ENCODE peak calls at places on chromosomes 3 and 15, in ten cellular contexts. S is A549, C is heart left ventricle, H is adrenal gland, M is Peyer's patch, G is tibial nerve, R is esophagus muscularis mucosa, Z is right lobe of liver, P is body of pancreas, K is HCT116. N is an unnamed sample.

GRCh38 chr15:100671858-100672543 is 69.6 kb downstream of the ASB7 start:
- DNase-seq in S (peak; percentile 84), C (no peak), H (peak; percentile 33), M (no peak), G (no peak), R (no peak), Z (no peak), P (no peak), K (peak; percentile 37), N (no peak)

GRCh38 chr3:169356284-169356955 is 307.1 kb downstream of the MECOM start:
- DNase-seq in S (no peak), C (no peak), H (no peak), M (no peak), G (no peak), R (no peak), Z (no peak), P (no peak), K (no peak), N (no peak)

GRCh38 chr15:94324117-94324826 is 92.9 kb downstream of the MCTP2 start:
- DNase-seq in S (peak; percentile 38), C (no peak), H (peak; percentile 56), M (peak; percentile 72), G (peak; percentile 17), R (no peak), Z (no peak), P (peak; percentile 58), K (peak; percentile 15), N (peak; percentile 17)

GRCh38 chr3:134300520-134300919 is 49.9 kb upstream of the RYK start:
- DNase-seq in S (no peak), C (no peak), H (no peak), M (no peak), G (no peak), R (no peak), Z (no peak), P (no peak), K (no peak), N (no peak)

GRCh38 chr3:158702815-158703481 is 29.3 kb downstream of the RARRES1 start:
- DNase-seq in S (no peak), C (no peak), H (no peak), M (no peak), G (no peak), R (no peak), Z (no peak), P (no peak), K (no peak), N (no peak)

GRCh38 chr15:78308422-78309021 is 9.1 kb upstream of the SKIC8 start:
- DNase-seq in S (peak; percentile 87), C (peak; percentile 70), H (peak; percentile 80), M (peak; percentile 82), G (peak; percentile 61), R (no peak), Z (peak; percentile 76), P (peak; percentile 46), K (peak; percentile 54), N (peak; percentile 43)

GRCh38 chr15:57306305-57306943 is 69.9 kb upstream of the CGNL1 start:
- DNase-seq in S (peak; percentile 96), C (peak; percentile 86), H (peak; percentile 90), M (peak; percentile 95), G (peak; percentile 95), R (peak; percentile 97), Z (peak; percentile 88), P (peak; percentile 89), K (peak; percentile 13), N (peak; percentile 73)

GRCh38 chr15:28786521-28786920 is 61.9 kb downstream of the GOLGA6L7 start:
- DNase-seq in S (no peak), C (no peak), H (no peak), M (no peak), G (no peak), R (no peak), Z (no peak), P (no peak), K (no peak), N (no peak)

GRCh38 chr15:51283026-51283425 is 55.4 kb downstream of the CYP19A1 start:
- DNase-seq in S (no peak), C (no peak), H (no peak), M (no peak), G (no peak), R (no peak), Z (no peak), P (no peak), K (no peak), N (no peak)

GRCh38 chr3:150022406-150023238 is 51.9 kb upstream of the PFN2 start:
- DNase-seq in S (no peak), C (no peak), H (no peak), M (no peak), G (no peak), R (no peak), Z (no peak), P (no peak), K (no peak), N (no peak)

GRCh38 chr3:41794748-41795589 is 166.9 kb downstream of the ULK4 start:
- DNase-seq in S (no peak), C (no peak), H (no peak), M (no peak), G (no peak), R (no peak), Z (no peak), P (no peak), K (no peak), N (no peak)

GRCh38 chr3:21638488-21638887 is 112.5 kb downstream of the ZNF385D start:
- DNase-seq in S (no peak), C (no peak), H (no peak), M (no peak), G (no peak), R (no peak), Z (no peak), P (no peak), K (no peak), N (no peak)

GRCh38 chr15:90001062-90001682 is at the start of gene ZNF710:
- DNase-seq in S (peak; percentile 77), C (peak; percentile 56), H (peak; percentile 62), M (peak; percentile 72), G (peak; percentile 48), R (no peak), Z (no peak), P (peak; percentile 45), K (no peak), N (no peak)

GRCh38 chr3:113377158-113377557 is 64.1 kb downstream of the CFAP44 start:
- DNase-seq in S (no peak), C (no peak), H (no peak), M (no peak), G (no peak), R (no peak), Z (no peak), P (no peak), K (no peak), N (no peak)

DNA sequence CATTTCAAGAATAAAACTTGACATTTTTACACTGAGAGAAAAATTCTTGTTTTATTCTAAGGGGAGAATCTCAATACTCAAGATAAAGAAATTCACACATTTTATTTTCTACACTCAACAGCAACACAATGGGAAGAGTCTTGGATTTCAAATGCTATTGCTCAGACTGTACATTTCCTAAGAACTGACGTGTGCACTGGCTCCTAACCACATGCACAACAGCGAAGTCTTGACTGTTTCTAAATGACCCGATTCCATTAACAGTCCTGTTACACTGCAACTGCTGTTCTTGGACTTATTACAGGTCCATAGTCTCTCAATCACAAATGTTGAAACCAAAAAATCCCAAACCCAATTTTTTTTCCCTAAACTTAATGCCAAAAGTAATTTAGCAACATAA is 20.9 kb downstream of the ZXDC start:
- DNase-seq in S (no peak), C (no peak), H (no peak), M (no peak), G (no peak), R (no peak), Z (no peak), P (no peak), K (no peak), N (no peak)
- H3K27ac ChIP-seq in S (no peak overlapping the region), C (no peak overlapping the region), H (no peak overlapping the region), M (no peak overlapping the region), G (no peak overlapping the region), R (no peak overlapping the region), Z (no peak overlapping the region), P (no peak overlapping the region), K (no peak overlapping the region), N (peak overlapping the region; percentile 62)

GRCh38 chr3:186998937-186999368 is 68.6 kb downstream of the ST6GAL1 start:
- DNase-seq in S (no peak), C (no peak), H (no peak), M (no peak), G (no peak), R (no peak), Z (no peak), P (no peak), K (no peak), N (no peak)

GRCh38 chr3:186996356-186996755 is 66.0 kb downstream of the ST6GAL1 start:
- DNase-seq in S (no peak), C (no peak), H (no peak), M (peak; percentile 86), G (no peak), R (no peak), Z (no peak), P (no peak), K (no peak), N (no peak)

GRCh38 chr3:187000711-187001151 is 70.4 kb downstream of the ST6GAL1 start:
- DNase-seq in S (no peak), C (no peak), H (no peak), M (peak; percentile 79), G (no peak), R (no peak), Z (no peak), P (no peak), K (no peak), N (no peak)

GRCh38 chr3:186993940-186994670 is 63.8 kb downstream of the ST6GAL1 start:
- DNase-seq in S (no peak), C (no peak), H (no peak), M (no peak), G (no peak), R (no peak), Z (no peak), P (no peak), K (no peak), N (no peak)

GRCh38 chr3:186997061-186998054 is 67.0 kb downstream of the ST6GAL1 start:
- DNase-seq in S (no peak), C (no peak), H (no peak), M (no peak), G (no peak), R (no peak), Z (no peak), P (no peak), K (no peak), N (no peak)
- TF ChIP-seq POLR2A in S (no peak), C (no peak), H (no peak), M (no peak), G (no peak), R (no peak), Z (no peak), P (no peak), K (no peak), N (no peak)

GRCh38 chr15:70079831-70080230 is 17.9 kb downstream of the TLE3 start:
- DNase-seq in S (no peak), C (no peak), H (no peak), M (no peak), G (no peak), R (no peak), Z (no peak), P (no peak), K (no peak), N (no peak)
- H3K4me1 ChIP-seq in S (no peaks in the 10 kb centered on the region), C (peaks cover 17% of the 10 kb centered on the region), H (peaks cover 9% of the 10 kb centered on the region), M (peaks cover 3% of the 10 kb centered on the region), G (peaks cover 25% of the 10 kb centered on the region), R (peaks cover 57% of the 10 kb centered on the region), Z (no peaks in the 10 kb centered on the region), P (peaks cover 24% of the 10 kb centered on the region), K (no peaks in the 10 kb centered on the region), N (peaks cover 17% of the 10 kb centered on the region)

DNA sequence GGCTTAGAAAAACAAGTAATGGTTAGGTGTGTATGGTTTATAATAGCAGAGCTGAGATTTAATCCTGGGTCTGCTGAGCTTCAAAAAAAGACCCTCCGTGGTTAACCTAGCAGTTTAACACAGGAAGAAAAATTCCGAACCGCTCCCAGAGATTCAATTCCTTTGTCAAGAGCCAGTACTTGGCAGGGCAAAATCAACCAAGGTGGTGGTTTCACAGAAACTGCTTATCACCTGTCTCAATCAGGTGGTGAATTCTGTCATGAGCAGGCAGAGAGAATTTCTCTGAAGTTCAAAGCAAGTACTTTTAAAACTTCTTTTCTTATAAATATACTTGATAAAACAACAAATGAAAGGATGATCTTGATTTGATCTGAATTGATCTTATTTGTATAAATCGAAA is 17.2 kb downstream of the SYNPR start:
- DNase-seq in S (no peak), C (no peak), H (no peak), M (no peak), G (no peak), R (no peak), Z (no peak), P (no peak), K (no peak), N (no peak)
- H3K27ac ChIP-seq in S (no peak overlapping the region), C (no peak overlapping the region), H (no peak overlapping the region), M (no peak overlapping the region), G (no peak overlapping the region), R (no peak overlapping the region), Z (no peak overlapping the region), P (no peak overlapping the region), K (no peak overlapping the region), N (no peak overlapping the region)